ENCODE peak calls at places on chromosomes 5 and 9, in four cellular contexts. D is GM12878, M is K562, H is GM12891. W is an unnamed sample.

GRCh38 chr5:54610197-54610898 is 92.8 kb downstream of the SNX18 start:
- DNase-seq in D (peak), M (no peak), H (peak), W (no peak)

GRCh38 chr5:8386889-8387288 is 517.9 kb downstream of the MTRR start:
- DNase-seq in D (no peak), M (no peak), H (no peak), W (no peak)

GRCh38 chr5:134610715-134611114 is 21.9 kb downstream of the SAR1B start:
- DNase-seq in D (no peak), M (no peak), H (no peak), W (no peak)

GRCh38 chr5:139962445-139962844 is 80.7 kb downstream of the NRG2 start:
- DNase-seq in D (no peak), M (no peak), H (no peak), W (no peak)

GRCh38 chr5:59487068-59487686 is 406.3 kb downstream of the PDE4D start:
- DNase-seq in D (no peak), M (no peak), H (no peak), W (no peak)

GRCh38 chr5:74667396-74667795 is 17.6 kb upstream of the HEXB start:
- DNase-seq in D (no peak), M (no peak), H (no peak), W (no peak)

GRCh38 chr5:86465052-86465838 is 152.5 kb upstream of the COX7C start:
- DNase-seq in D (no peak), M (no peak), H (no peak), W (no peak)

GRCh38 chr5:34648039-34648438 is 8.1 kb upstream of the RAI14 start:
- DNase-seq in D (no peak), M (no peak), H (no peak), W (no peak)

GRCh38 chr5:172564883-172565282 is 76.2 kb upstream of the NEURL1B start:
- DNase-seq in D (no peak), M (no peak), H (no peak), W (no peak)

GRCh38 chr9:82108474-82108873 is 119.9 kb downstream of the SPATA31D1 start:
- DNase-seq in D (no peak), M (no peak), H (no peak), W (no peak)

GRCh38 chr5:55604611-55605067 is 69.9 kb upstream of the PLPP1 start:
- DNase-seq in D (no peak), M (no peak), H (no peak), W (no peak)

GRCh38 chr9:28212979-28213378 is 639.7 kb upstream of the C9orf72 start:
- DNase-seq in D (no peak), M (no peak), H (no peak), W (no peak)

GRCh38 chr9:133453651-133454050 is 6.1 kb upstream of the CACFD1 start:
- DNase-seq in D (no peak), M (no peak), H (no peak), W (no peak)

GRCh38 chr5:5772202-5772601 is 349.7 kb downstream of the ICE1 start:
- DNase-seq in D (no peak), M (no peak), H (no peak), W (no peak)

GRCh38 chr9:121640076-121640475 is 11.4 kb upstream of the DAB2IP start:
- DNase-seq in D (no peak), M (peak), H (peak), W (peak)

GRCh38 chr9:112796485-112796884 is 45.9 kb downstream of the SNX30 start:
- DNase-seq in D (no peak), M (no peak), H (no peak), W (no peak)

GRCh38 chr9:105141448-105142101 is 102.9 kb upstream of the SLC44A1 start:
- DNase-seq in D (no peak), M (no peak), H (no peak), W (no peak)

GRCh38 chr9:132160802-132161742 is 786 bp upstream of the NTNG2 start:
- DNase-seq in D (no peak), M (no peak), H (no peak), W (peak)

GRCh38 chr5:122985954-122986721 is 50.4 kb downstream of the PPIC start:
- DNase-seq in D (peak), M (no peak), H (peak), W (no peak)

GRCh38 chr5:72497823-72498222 is 9.4 kb downstream of the ZNF366 start:
- DNase-seq in D (no peak), M (no peak), H (no peak), W (no peak)

GRCh38 chr9:126114409-126114760 is 212.2 kb upstream of the MVB12B start:
- DNase-seq in D (no peak), M (no peak), H (no peak), W (no peak)

DNA sequence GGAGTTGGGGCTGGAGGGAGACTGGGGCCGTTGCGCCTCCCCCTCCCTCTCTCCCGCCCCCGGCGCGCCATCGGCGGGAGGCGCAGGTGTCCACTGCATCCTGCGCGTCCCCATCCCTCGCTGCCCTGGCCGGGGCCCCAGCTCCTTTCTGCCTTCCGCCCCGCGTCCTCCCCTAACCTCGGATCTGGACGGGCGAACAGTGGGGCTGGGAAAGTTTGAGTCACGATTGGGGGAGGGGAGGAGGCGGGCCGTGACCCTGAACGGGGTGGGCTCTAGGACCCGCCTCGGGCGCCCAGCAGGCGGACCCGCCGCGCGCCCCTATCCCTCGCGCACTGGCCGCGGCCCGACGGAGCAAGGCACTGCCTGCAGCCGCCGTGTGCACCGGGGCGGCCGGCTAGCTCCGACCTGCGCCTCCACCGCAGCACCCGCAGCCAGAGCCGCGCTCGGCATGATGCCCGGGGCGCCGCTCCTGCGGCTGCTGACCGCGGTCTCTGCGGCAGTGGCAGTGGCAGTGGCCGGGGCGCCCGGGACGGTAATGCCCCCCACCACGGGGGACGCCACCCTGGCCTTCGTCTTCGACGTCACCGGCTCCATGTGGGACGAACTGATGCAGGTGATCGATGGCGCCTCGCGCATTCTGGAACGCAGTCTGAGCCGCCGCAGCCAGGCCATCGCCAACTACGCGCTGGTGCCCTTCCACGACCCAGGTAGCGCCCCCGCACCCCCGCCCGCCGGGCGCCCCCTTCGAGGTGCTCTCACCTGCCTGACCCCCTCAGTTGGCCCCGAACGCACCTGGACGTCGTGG is at the start of gene HMCN2:
- DNase-seq in D (no peak), M (no peak), H (no peak), W (no peak)
- TF ChIP-seq SPI1 in D (no peak), M (no peak), H (no peak), W (no peak)

GRCh38 chr5:112923148-112923917 is 1.3 kb upstream of the REEP5 start:
- DNase-seq in D (peak), M (peak), H (no peak), W (peak)
- TF ChIP-seq SPI1 in D (peak), M (peak), H (peak), W (peak)

GRCh38 chr5:131068893-131069643 is 96.0 kb downstream of the HINT1 start:
- DNase-seq in D (peak), M (no peak), H (peak), W (no peak)
- TF ChIP-seq SPI1 in D (no peak), M (no peak), H (no peak), W (no peak)

DNA sequence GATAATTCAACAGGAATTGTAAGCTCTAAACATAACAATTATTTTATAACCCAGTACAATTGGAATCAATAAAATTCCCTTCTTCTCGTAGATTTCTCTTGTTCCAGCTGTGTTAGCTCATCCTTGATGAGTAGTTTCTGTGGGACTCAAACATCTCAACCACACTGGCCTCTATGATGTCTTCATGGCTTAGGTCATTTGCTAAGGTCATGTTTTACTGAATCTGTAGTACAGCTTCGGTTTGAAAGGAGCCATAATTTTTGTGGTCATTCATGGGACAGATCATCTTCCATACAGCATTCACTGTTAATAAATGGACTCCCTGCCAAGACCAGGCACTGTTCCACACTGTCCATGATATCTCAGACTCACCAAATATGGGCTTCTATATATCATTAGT is 369.0 kb upstream of the RFX3 start:
- DNase-seq in D (no peak), M (no peak), H (no peak), W (no peak)
- TF ChIP-seq SPI1 in D (no peak), M (no peak), H (no peak), W (no peak)

DNA sequence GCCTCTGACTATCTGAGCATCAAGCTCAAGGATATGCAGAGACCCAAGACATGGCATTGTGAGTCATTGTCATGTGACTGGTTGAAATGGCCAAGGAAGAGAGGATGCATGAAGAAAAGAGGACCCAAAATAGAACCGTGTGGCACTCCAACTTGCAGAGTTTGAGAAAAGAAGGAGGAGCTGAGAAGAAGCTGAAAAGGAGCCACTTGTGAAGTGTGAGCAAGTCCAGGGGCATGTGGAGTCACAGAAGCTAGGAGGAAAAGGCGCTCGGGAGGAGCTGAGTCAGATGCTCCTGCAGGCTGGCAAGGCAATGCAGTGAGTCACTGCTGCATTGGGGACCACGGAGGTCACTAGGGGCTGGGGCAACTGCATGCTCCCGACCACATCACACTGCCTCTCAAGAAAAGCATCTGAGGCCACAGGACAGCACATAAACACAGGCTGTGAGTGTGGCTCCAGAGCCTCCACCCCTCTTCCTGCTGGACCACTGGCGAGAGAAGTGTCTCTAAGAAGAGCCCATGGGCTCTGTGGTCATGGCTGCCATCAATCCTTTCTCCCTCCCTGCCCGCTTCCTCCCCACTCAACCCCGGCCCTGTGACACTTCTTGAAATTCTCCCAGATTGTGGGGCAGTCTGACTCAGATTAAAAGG is 197.6 kb downstream of the DRD1 start:
- DNase-seq in D (no peak), M (peak), H (no peak), W (no peak)
- TF ChIP-seq SPI1 in D (no peak), M (no peak), H (no peak), W (no peak)